ENCODE peak calls at places on chromosome 22, in four cellular contexts. U, E, O and J are unnamed samples.
A peak's percentile ranks its signal among the peaks of the same experiment; 100 is the strongest.

GRCh38 chr22:49753961-49754673 is 73.6 kb downstream of the BRD1 start:
- DNase-seq in U (no peak), E (peak; percentile 59), O (peak; percentile 77), J (no peak)

GRCh38 chr22:44557064-44557748 is 59.2 kb upstream of the RTL6 start:
- DNase-seq in U (no peak), E (no peak), O (no peak), J (no peak)

GRCh38 chr22:44587004-44587793 is 89.2 kb upstream of the RTL6 start:
- DNase-seq in U (no peak), E (no peak), O (no peak), J (no peak)

GRCh38 chr22:48490513-48491411 is 1336.9 kb downstream of the BRD1 start:
- DNase-seq in U (no peak), E (no peak), O (peak; percentile 71), J (peak; percentile 23)

GRCh38 chr22:31944700-31945477 is 554 bp downstream of the YWHAH start:
- DNase-seq in U (no peak), E (peak; percentile 82), O (peak; percentile 60), J (peak; percentile 52)

GRCh38 chr22:34931026-34931425 is 134.9 kb upstream of the ISX start:
- DNase-seq in U (no peak), E (no peak), O (no peak), J (no peak)

GRCh38 chr22:29093501-29093921 is 20.7 kb downstream of the KREMEN1 start:
- DNase-seq in U (no peak), E (peak; percentile 65), O (no peak), J (no peak)

GRCh38 chr22:22359465-22359864 is 114.9 kb downstream of the VPREB1 start:
- DNase-seq in U (no peak), E (no peak), O (no peak), J (no peak)

GRCh38 chr22:41782316-41782715 is 18.2 kb upstream of the CCDC134 start:
- DNase-seq in U (no peak), E (no peak), O (no peak), J (no peak)

GRCh38 chr22:27919943-27920755 is 1.1 kb upstream of the PITPNB start:
- DNase-seq in U (peak; percentile 55), E (peak; percentile 25), O (no peak), J (no peak)

GRCh38 chr22:41184679-41185078 is 20.4 kb upstream of the L3MBTL2 start:
- DNase-seq in U (no peak), E (no peak), O (no peak), J (no peak)

GRCh38 chr22:43829904-43830851 is 18.1 kb upstream of the EFCAB6 start:
- DNase-seq in U (no peak), E (peak; percentile 62), O (peak; percentile 84), J (no peak)

GRCh38 chr22:33865996-33866395 is 54.3 kb downstream of the LARGE1 start:
- DNase-seq in U (no peak), E (no peak), O (no peak), J (no peak)

GRCh38 chr22:38734203-38735100 is 21.3 kb downstream of the SUN2 start:
- DNase-seq in U (no peak), E (no peak), O (no peak), J (no peak)

GRCh38 chr22:38732251-38732815 is 23.5 kb downstream of the SUN2 start:
- DNase-seq in U (no peak), E (no peak), O (peak; percentile 49), J (peak; percentile 79)

GRCh38 chr22:38731703-38732161 is 24.1 kb downstream of the SUN2 start:
- DNase-seq in U (no peak), E (no peak), O (no peak), J (no peak)

GRCh38 chr22:38735126-38735464 is 20.7 kb downstream of the SUN2 start:
- DNase-seq in U (no peak), E (no peak), O (no peak), J (no peak)

DNA sequence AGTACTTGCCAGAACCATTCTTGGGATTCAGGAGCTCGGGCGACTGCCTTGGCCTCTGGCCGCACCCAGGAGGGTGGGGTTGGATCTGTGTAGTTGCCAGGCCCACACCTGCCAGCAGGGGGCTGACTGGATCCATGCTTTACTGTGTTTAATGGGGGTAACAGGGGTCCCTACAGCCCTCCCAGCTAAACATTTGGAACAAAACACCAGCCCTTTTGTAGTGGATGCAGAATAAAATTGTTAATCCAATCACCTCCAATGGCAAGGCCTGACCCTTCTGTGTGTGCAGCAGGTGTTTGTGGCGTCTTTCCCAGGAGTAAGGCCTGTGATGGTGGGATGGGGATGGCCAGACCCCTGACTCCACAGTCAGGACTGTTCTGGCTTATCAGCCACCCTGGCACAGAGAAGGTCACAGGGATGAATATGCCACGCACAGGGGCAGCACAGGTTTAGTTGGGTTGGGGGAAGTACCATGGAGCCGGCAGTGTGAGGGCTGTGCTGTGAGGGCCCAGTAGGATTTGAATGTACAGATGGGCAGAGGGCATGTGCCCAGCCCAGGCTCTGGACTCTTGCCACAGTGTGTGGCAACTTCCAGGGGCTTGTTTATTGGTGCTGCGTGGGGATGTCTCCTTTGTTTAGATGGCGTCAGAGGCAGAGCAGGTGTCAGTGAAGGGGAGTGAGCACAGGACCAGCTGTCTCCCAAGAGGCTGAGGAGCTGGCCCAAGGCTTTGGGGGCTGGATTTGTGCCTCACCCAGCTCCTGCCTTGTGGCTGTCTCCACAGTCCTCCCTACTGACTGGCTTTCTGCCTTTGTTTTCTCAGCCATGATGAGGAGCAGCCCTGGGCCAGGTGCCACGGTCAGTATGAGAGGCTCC is 22.2 kb downstream of the SUN2 start:
- DNase-seq in U (peak; percentile 16), E (peak; percentile 74), O (no peak), J (peak; percentile 77)
- TF ChIP-seq POLR2AphosphoS5 in U (peak; percentile 17), E (no peak), O (no peak), J (peak; percentile 26)

GRCh38 chr22:17774928-17775675 is 833 bp upstream of the BID start:
- DNase-seq in U (no peak), E (no peak), O (no peak), J (no peak)

GRCh38 chr22:17778412-17778976 is 4.2 kb upstream of the BID start:
- DNase-seq in U (no peak), E (no peak), O (peak; percentile 75), J (no peak)

GRCh38 chr22:17775781-17776470 is 1.7 kb upstream of the BID start:
- DNase-seq in U (no peak), E (no peak), O (no peak), J (no peak)

GRCh38 chr22:17777717-17778044 is 3.4 kb upstream of the BID start:
- DNase-seq in U (no peak), E (no peak), O (no peak), J (no peak)

GRCh38 chr22:17777005-17777716 is 2.9 kb upstream of the BID start:
- DNase-seq in U (peak; percentile 53), E (no peak), O (peak; percentile 56), J (peak; percentile 55)
- H3K4me3 ChIP-seq in U (peak overlapping the region; percentile 81), E (no peak overlapping the region), O (peak overlapping the region; percentile 45), J (peak overlapping the region; percentile 20)

GRCh38 chr22:37430941-37431340 is 3.7 kb upstream of the ELFN2 start:
- DNase-seq in U (no peak), E (no peak), O (no peak), J (no peak)

GRCh38 chr22:37427711-37428635 is 694 bp upstream of the ELFN2 start:
- DNase-seq in U (no peak), E (peak; percentile 70), O (peak; percentile 87), J (no peak)

GRCh38 chr22:37427128-37427710 is at the start of gene ELFN2:
- DNase-seq in U (no peak), E (peak; percentile 81), O (peak; percentile 88), J (peak; percentile 43)

GRCh38 chr22:37426532-37427127 is 649 bp downstream of the ELFN2 start:
- DNase-seq in U (no peak), E (no peak), O (no peak), J (no peak)

DNA sequence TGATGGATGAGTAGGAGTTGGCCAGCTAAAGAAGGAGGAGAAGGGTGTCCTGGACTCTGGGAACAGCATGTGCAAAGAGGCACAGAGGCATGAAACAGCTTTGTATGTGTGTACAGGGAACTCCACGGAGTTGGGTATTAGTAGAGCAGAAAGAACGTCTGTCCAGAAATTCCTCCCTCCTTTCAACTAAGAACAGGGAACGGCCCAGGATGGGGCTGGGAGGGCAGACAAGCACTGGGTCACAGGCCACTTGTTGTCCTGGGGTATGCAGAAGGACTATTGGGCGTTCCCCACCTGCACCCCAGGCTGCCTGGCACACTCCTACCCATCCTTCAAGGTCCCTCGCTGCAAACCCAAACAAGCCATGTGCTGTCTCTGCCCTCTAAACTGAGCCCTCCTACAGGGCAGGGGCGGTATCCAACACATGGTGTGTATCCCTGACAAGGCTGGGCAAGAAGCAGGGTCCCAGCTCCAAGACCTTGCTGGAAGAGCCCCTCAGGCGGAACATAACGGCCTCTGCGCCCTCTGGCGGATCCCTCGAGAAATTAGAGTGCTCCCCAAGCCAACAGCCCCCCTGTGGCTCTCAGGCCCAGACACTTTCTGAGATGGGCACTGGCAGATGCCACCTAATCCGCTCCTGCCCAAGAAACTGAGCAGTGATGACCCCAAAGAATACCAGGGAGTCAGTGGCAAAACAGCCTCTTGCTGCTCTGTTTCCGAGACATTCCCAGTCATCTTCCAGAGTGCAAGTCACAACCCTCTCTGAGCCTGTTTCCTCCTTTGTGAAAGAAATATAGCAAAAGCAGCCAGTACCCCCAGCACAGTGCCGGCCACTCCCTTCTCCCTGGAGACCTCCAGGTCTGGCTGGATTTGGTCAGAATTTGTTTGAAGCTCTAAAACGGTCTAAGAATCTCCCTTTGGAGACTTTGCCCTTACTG is 1.6 kb upstream of the ELFN2 start:
- DNase-seq in U (peak; percentile 35), E (peak; percentile 88), O (no peak), J (peak; percentile 47)
- H3K27me3 ChIP-seq in U (peaks cover 79% of the 10 kb centered on the region), E (no peaks in the 10 kb centered on the region), O (peaks cover 28% of the 10 kb centered on the region), J (peaks cover 100% of the 10 kb centered on the region)

DNA sequence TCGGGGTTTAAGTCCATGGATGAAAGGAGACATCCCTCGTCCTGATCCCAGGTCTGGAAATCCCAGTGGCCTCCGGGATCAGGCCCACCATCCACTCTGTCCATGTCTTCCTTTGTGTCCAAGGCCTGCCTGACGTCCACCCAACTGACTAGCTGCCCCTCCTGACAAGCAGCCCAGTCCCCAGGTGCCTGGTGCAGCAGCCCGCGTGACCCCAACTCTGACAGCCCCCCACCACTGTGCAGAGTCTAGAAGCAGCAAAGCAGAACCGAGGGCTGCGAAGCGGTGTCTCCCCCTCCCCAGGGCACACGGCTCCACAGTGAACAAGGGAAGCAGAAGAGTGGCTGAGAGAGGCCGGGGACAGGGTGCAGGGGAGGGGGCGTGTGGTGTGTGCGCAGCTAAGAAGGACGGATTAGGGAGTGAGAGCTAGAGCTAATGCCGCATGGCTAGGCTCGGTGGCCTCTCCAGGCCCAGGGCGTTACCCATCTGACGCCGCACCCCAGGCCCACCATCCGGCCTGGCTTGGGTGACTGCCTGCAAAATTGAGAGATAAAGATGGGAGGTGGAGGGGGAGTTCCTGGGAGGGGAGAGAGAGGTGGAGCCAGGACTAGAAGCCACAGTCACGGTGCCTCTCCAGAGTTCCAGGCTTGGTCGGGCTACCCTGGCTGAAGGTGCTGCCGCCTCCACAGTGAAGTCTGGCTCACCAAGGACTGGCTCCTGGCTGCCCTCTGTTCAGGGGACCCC is 16.6 kb upstream of the BAIAP2L2 start:
- DNase-seq in U (no peak), E (no peak), O (peak; percentile 50), J (no peak)
- TF ChIP-seq POLR2AphosphoS5 in U (no peak), E (no peak), O (no peak), J (no peak)

GRCh38 chr22:46829140-46829891 is 66.9 kb downstream of the TBC1D22A start:
- DNase-seq in U (no peak), E (peak; percentile 18), O (no peak), J (no peak)
- H3K4me3 ChIP-seq in U (no peak overlapping the region), E (peak overlapping the region; percentile 22), O (no peak overlapping the region), J (no peak overlapping the region)